ENCODE peak calls at places on chromosomes 4 and X, in ten cellular contexts. One of them, this sample, is unnamed.

GRCh38 chr4:17468638-17469221 is 43.2 kb downstream of the QDPR start:
- DNase-seq in CD4-positive, CD25-positive, alpha-beta regulatory T cell: peak; percentile 16
- DNase-seq in left lung: no peak
- DNase-seq in fibroblast of lung: peak; percentile 66
- DNase-seq in H1: no peak
- DNase-seq in GM23248: peak; percentile 78
- DNase-seq in hepatocyte: peak; percentile 60
- DNase-seq in transverse colon: no peak
- DNase-seq in heart left ventricle: peak; percentile 27
- DNase-seq in stomach: no peak
- DNase-seq in this sample: no peak

GRCh38 chr4:118224239-118224829 is 128.5 kb downstream of the PRSS12 start:
- DNase-seq in CD4-positive, CD25-positive, alpha-beta regulatory T cell: peak; percentile 52
- DNase-seq in left lung: no peak
- DNase-seq in fibroblast of lung: peak; percentile 88
- DNase-seq in H1: no peak
- DNase-seq in GM23248: peak; percentile 70
- DNase-seq in hepatocyte: peak; percentile 61
- DNase-seq in transverse colon: no peak
- DNase-seq in heart left ventricle: no peak
- DNase-seq in stomach: no peak
- DNase-seq in this sample: no peak

GRCh38 chrX:23736030-23736429 is 7.0 kb downstream of the ACOT9 start:
- DNase-seq in CD4-positive, CD25-positive, alpha-beta regulatory T cell: no peak
- DNase-seq in left lung: no peak
- DNase-seq in fibroblast of lung: no peak
- DNase-seq in H1: no peak
- DNase-seq in GM23248: no peak
- DNase-seq in hepatocyte: no peak
- DNase-seq in transverse colon: no peak
- DNase-seq in heart left ventricle: no peak
- DNase-seq in stomach: no peak
- DNase-seq in this sample: no peak

GRCh38 chrX:137263374-137263773 is 229.6 kb upstream of the GPR101 start:
- DNase-seq in CD4-positive, CD25-positive, alpha-beta regulatory T cell: no peak
- DNase-seq in left lung: no peak
- DNase-seq in fibroblast of lung: no peak
- DNase-seq in H1: no peak
- DNase-seq in GM23248: no peak
- DNase-seq in hepatocyte: no peak
- DNase-seq in transverse colon: no peak
- DNase-seq in heart left ventricle: no peak
- DNase-seq in stomach: no peak
- DNase-seq in this sample: no peak

GRCh38 chr4:149113804-149114430 is 671.7 kb upstream of the NR3C2 start:
- DNase-seq in CD4-positive, CD25-positive, alpha-beta regulatory T cell: no peak
- DNase-seq in left lung: no peak
- DNase-seq in fibroblast of lung: peak; percentile 72
- DNase-seq in H1: no peak
- DNase-seq in GM23248: peak; percentile 82
- DNase-seq in hepatocyte: no peak
- DNase-seq in transverse colon: no peak
- DNase-seq in heart left ventricle: no peak
- DNase-seq in stomach: no peak
- DNase-seq in this sample: no peak

GRCh38 chr4:108240356-108240755 is 71.6 kb upstream of the LEF1 start:
- DNase-seq in CD4-positive, CD25-positive, alpha-beta regulatory T cell: no peak
- DNase-seq in left lung: no peak
- DNase-seq in fibroblast of lung: peak; percentile 15
- DNase-seq in H1: no peak
- DNase-seq in GM23248: no peak
- DNase-seq in hepatocyte: no peak
- DNase-seq in transverse colon: no peak
- DNase-seq in heart left ventricle: no peak
- DNase-seq in stomach: no peak
- DNase-seq in this sample: no peak

GRCh38 chrX:12978205-12979010 is 3.5 kb downstream of the TMSB4X start:
- DNase-seq in CD4-positive, CD25-positive, alpha-beta regulatory T cell: peak; percentile 94
- DNase-seq in left lung: peak; percentile 73
- DNase-seq in fibroblast of lung: peak; percentile 79
- DNase-seq in H1: no peak
- DNase-seq in GM23248: peak; percentile 69
- DNase-seq in hepatocyte: peak; percentile 75
- DNase-seq in transverse colon: peak; percentile 78
- DNase-seq in heart left ventricle: no peak
- DNase-seq in stomach: peak; percentile 75
- DNase-seq in this sample: peak; percentile 83

GRCh38 chr4:7347981-7348380 is 86.7 kb downstream of the PSAPL1 start:
- DNase-seq in CD4-positive, CD25-positive, alpha-beta regulatory T cell: no peak
- DNase-seq in left lung: no peak
- DNase-seq in fibroblast of lung: no peak
- DNase-seq in H1: no peak
- DNase-seq in GM23248: peak; percentile 76
- DNase-seq in hepatocyte: no peak
- DNase-seq in transverse colon: no peak
- DNase-seq in heart left ventricle: no peak
- DNase-seq in stomach: no peak
- DNase-seq in this sample: no peak

GRCh38 chrX:78029663-78030062 is 60.2 kb upstream of the PGAM4 start:
- DNase-seq in CD4-positive, CD25-positive, alpha-beta regulatory T cell: peak; percentile 13
- DNase-seq in left lung: no peak
- DNase-seq in fibroblast of lung: peak; percentile 41
- DNase-seq in H1: no peak
- DNase-seq in GM23248: peak; percentile 52
- DNase-seq in hepatocyte: peak; percentile 8
- DNase-seq in transverse colon: peak; percentile 21
- DNase-seq in heart left ventricle: peak; percentile 6
- DNase-seq in stomach: no peak
- DNase-seq in this sample: no peak

GRCh38 chr4:26782168-26782829 is 78.3 kb upstream of the STIM2 start:
- DNase-seq in CD4-positive, CD25-positive, alpha-beta regulatory T cell: no peak
- DNase-seq in left lung: no peak
- DNase-seq in fibroblast of lung: no peak
- DNase-seq in H1: no peak
- DNase-seq in GM23248: no peak
- DNase-seq in hepatocyte: no peak
- DNase-seq in transverse colon: no peak
- DNase-seq in heart left ventricle: no peak
- DNase-seq in stomach: no peak
- DNase-seq in this sample: no peak

DNA sequence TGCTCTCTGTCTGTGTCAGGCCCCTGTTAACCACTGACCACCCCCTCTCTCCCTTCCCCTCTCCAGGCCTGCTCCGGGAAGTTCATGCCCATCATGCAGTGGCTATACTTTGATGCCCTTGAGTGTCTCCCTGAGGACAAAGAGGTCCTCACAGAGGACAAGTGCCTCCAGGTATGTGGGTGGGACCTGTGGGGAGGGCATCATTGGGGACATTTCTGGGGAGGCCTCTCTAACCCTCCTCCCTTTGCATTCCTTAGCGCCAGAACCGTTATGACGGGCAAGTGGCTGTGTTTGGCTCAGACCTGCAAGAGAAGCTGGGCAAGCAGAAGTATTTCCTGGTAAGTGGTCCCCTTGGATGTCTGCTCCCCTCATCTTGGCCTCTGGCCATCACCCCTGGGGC is 9.2 kb downstream of the UBA1 start:
- DNase-seq in CD4-positive, CD25-positive, alpha-beta regulatory T cell: no peak
- DNase-seq in left lung: no peak
- DNase-seq in fibroblast of lung: no peak
- DNase-seq in H1: no peak
- DNase-seq in GM23248: no peak
- DNase-seq in hepatocyte: no peak
- DNase-seq in transverse colon: no peak
- DNase-seq in heart left ventricle: no peak
- DNase-seq in stomach: no peak
- DNase-seq in this sample: no peak
- H3K36me3 ChIP-seq in CD4-positive, CD25-positive, alpha-beta regulatory T cell: peaks cover 91% of the 10 kb centered on the region
- H3K36me3 ChIP-seq in left lung: peaks cover 97% of the 10 kb centered on the region
- H3K36me3 ChIP-seq in fibroblast of lung: peaks cover 49% of the 10 kb centered on the region
- H3K36me3 ChIP-seq in H1: peaks cover 70% of the 10 kb centered on the region
- H3K36me3 ChIP-seq in GM23248: peaks cover 24% of the 10 kb centered on the region
- H3K36me3 ChIP-seq in hepatocyte: no peaks in the 10 kb centered on the region
- H3K36me3 ChIP-seq in transverse colon: peaks cover 4% of the 10 kb centered on the region
- H3K36me3 ChIP-seq in heart left ventricle: peaks cover 99% of the 10 kb centered on the region
- H3K36me3 ChIP-seq in stomach: peaks cover 46% of the 10 kb centered on the region
- H3K36me3 ChIP-seq in this sample: peaks cover 63% of the 10 kb centered on the region

GRCh38 chr4:105698607-105699006 is 9.9 kb downstream of the INTS12 start:
- DNase-seq in CD4-positive, CD25-positive, alpha-beta regulatory T cell: no peak
- DNase-seq in left lung: no peak
- DNase-seq in fibroblast of lung: no peak
- DNase-seq in H1: no peak
- DNase-seq in GM23248: no peak
- DNase-seq in hepatocyte: no peak
- DNase-seq in transverse colon: no peak
- DNase-seq in heart left ventricle: no peak
- DNase-seq in stomach: no peak
- DNase-seq in this sample: no peak
- H3K36me3 ChIP-seq in CD4-positive, CD25-positive, alpha-beta regulatory T cell: peaks cover 25% of the 10 kb centered on the region
- H3K36me3 ChIP-seq in left lung: peaks cover 25% of the 10 kb centered on the region
- H3K36me3 ChIP-seq in fibroblast of lung: no peaks in the 10 kb centered on the region
- H3K36me3 ChIP-seq in H1: no peaks in the 10 kb centered on the region
- H3K36me3 ChIP-seq in GM23248: peaks cover 27% of the 10 kb centered on the region
- H3K36me3 ChIP-seq in hepatocyte: no peaks in the 10 kb centered on the region
- H3K36me3 ChIP-seq in transverse colon: peaks cover 17% of the 10 kb centered on the region
- H3K36me3 ChIP-seq in heart left ventricle: peaks cover 72% of the 10 kb centered on the region
- H3K36me3 ChIP-seq in stomach: peaks cover 6% of the 10 kb centered on the region
- H3K36me3 ChIP-seq in this sample: peaks cover 4% of the 10 kb centered on the region

GRCh38 chrX:46209768-46210167 is 335.5 kb downstream of the ZNF674 start:
- DNase-seq in CD4-positive, CD25-positive, alpha-beta regulatory T cell: no peak
- DNase-seq in left lung: no peak
- DNase-seq in fibroblast of lung: no peak
- DNase-seq in H1: no peak
- DNase-seq in GM23248: no peak
- DNase-seq in hepatocyte: peak; percentile 7
- DNase-seq in transverse colon: no peak
- DNase-seq in heart left ventricle: no peak
- DNase-seq in stomach: no peak
- DNase-seq in this sample: no peak

GRCh38 chrX:46209037-46209436 is 336.2 kb downstream of the ZNF674 start:
- DNase-seq in CD4-positive, CD25-positive, alpha-beta regulatory T cell: no peak
- DNase-seq in left lung: no peak
- DNase-seq in fibroblast of lung: no peak
- DNase-seq in H1: no peak
- DNase-seq in GM23248: no peak
- DNase-seq in hepatocyte: no peak
- DNase-seq in transverse colon: no peak
- DNase-seq in heart left ventricle: no peak
- DNase-seq in stomach: no peak
- DNase-seq in this sample: no peak

GRCh38 chrX:46204721-46205422 is 340.3 kb downstream of the ZNF674 start:
- DNase-seq in CD4-positive, CD25-positive, alpha-beta regulatory T cell: no peak
- DNase-seq in left lung: no peak
- DNase-seq in fibroblast of lung: no peak
- DNase-seq in H1: no peak
- DNase-seq in GM23248: no peak
- DNase-seq in hepatocyte: no peak
- DNase-seq in transverse colon: no peak
- DNase-seq in heart left ventricle: no peak
- DNase-seq in stomach: no peak
- DNase-seq in this sample: no peak

GRCh38 chrX:46211079-46211478 is 334.1 kb downstream of the ZNF674 start:
- DNase-seq in CD4-positive, CD25-positive, alpha-beta regulatory T cell: no peak
- DNase-seq in left lung: no peak
- DNase-seq in fibroblast of lung: no peak
- DNase-seq in H1: no peak
- DNase-seq in GM23248: no peak
- DNase-seq in hepatocyte: no peak
- DNase-seq in transverse colon: no peak
- DNase-seq in heart left ventricle: no peak
- DNase-seq in stomach: no peak
- DNase-seq in this sample: no peak

GRCh38 chrX:46208225-46208854 is 336.9 kb downstream of the ZNF674 start:
- DNase-seq in CD4-positive, CD25-positive, alpha-beta regulatory T cell: peak; percentile 38
- DNase-seq in left lung: no peak
- DNase-seq in fibroblast of lung: peak; percentile 3
- DNase-seq in H1: no peak
- DNase-seq in GM23248: peak; percentile 58
- DNase-seq in hepatocyte: no peak
- DNase-seq in transverse colon: no peak
- DNase-seq in heart left ventricle: no peak
- DNase-seq in stomach: no peak
- DNase-seq in this sample: peak; percentile 12
- H3K36me3 ChIP-seq in CD4-positive, CD25-positive, alpha-beta regulatory T cell: no peaks in the 10 kb centered on the region
- H3K36me3 ChIP-seq in left lung: no peaks in the 10 kb centered on the region
- H3K36me3 ChIP-seq in fibroblast of lung: no peaks in the 10 kb centered on the region
- H3K36me3 ChIP-seq in H1: no peaks in the 10 kb centered on the region
- H3K36me3 ChIP-seq in GM23248: no peaks in the 10 kb centered on the region
- H3K36me3 ChIP-seq in hepatocyte: no peaks in the 10 kb centered on the region
- H3K36me3 ChIP-seq in transverse colon: no peaks in the 10 kb centered on the region
- H3K36me3 ChIP-seq in heart left ventricle: no peaks in the 10 kb centered on the region
- H3K36me3 ChIP-seq in stomach: no peaks in the 10 kb centered on the region
- H3K36me3 ChIP-seq in this sample: no peaks in the 10 kb centered on the region

GRCh38 chr4:84803121-84803520 is 163.4 kb downstream of the WDFY3 start:
- DNase-seq in CD4-positive, CD25-positive, alpha-beta regulatory T cell: no peak
- DNase-seq in left lung: no peak
- DNase-seq in fibroblast of lung: no peak
- DNase-seq in H1: no peak
- DNase-seq in GM23248: no peak
- DNase-seq in hepatocyte: no peak
- DNase-seq in transverse colon: no peak
- DNase-seq in heart left ventricle: no peak
- DNase-seq in stomach: no peak
- DNase-seq in this sample: no peak
- H3K36me3 ChIP-seq in CD4-positive, CD25-positive, alpha-beta regulatory T cell: no peaks in the 10 kb centered on the region
- H3K36me3 ChIP-seq in left lung: peaks cover 49% of the 10 kb centered on the region
- H3K36me3 ChIP-seq in fibroblast of lung: peaks cover 5% of the 10 kb centered on the region
- H3K36me3 ChIP-seq in H1: no peaks in the 10 kb centered on the region
- H3K36me3 ChIP-seq in GM23248: peaks cover 24% of the 10 kb centered on the region
- H3K36me3 ChIP-seq in hepatocyte: peaks cover 5% of the 10 kb centered on the region
- H3K36me3 ChIP-seq in transverse colon: peaks cover under 1% of the 10 kb centered on the region
- H3K36me3 ChIP-seq in heart left ventricle: peaks cover 60% of the 10 kb centered on the region
- H3K36me3 ChIP-seq in stomach: peaks cover 11% of the 10 kb centered on the region
- H3K36me3 ChIP-seq in this sample: no peaks in the 10 kb centered on the region